ENCODE peak calls at places on chromosomes 7 and 10, in four cellular contexts. R is MM.1S, F is DND-41, L is endothelial cell of umbilical vein. K is an unnamed sample.

GRCh38 chr10:110192552-110192951 is 14.9 kb upstream of the MXI1 start:
- DNase-seq in L (no peak), R (peak), F (no peak), K (peak)

GRCh38 chr7:134293029-134293740 is 23.5 kb downstream of the SLC35B4 start:
- DNase-seq in F (no peak), L (no peak), R (peak), K (no peak)

GRCh38 chr10:34078017-34078416 is 737.1 kb downstream of the PARD3 start:
- DNase-seq in R (no peak), L (no peak), F (no peak), K (no peak)

GRCh38 chr10:125067764-125068163 is 92.6 kb downstream of the CTBP2 start:
- DNase-seq in L (no peak), F (no peak), R (no peak), K (no peak)

GRCh38 chr7:2321020-2321419 is 6.8 kb upstream of the SNX8 start:
- DNase-seq in R (no peak), L (no peak), F (no peak), K (peak)

GRCh38 chr10:30755474-30755873 is 125.9 kb upstream of the LYZL2 start:
- DNase-seq in L (no peak), F (no peak), R (no peak), K (no peak)

GRCh38 chr10:10846476-10846875 is 171.2 kb upstream of the CELF2 start:
- DNase-seq in F (no peak), R (no peak), L (no peak), K (no peak)

GRCh38 chr10:75048669-75049098 is 62.8 kb upstream of the SAMD8 start:
- DNase-seq in F (no peak), L (no peak), R (peak), K (peak)

GRCh38 chr10:13969792-13970140 is 361.0 kb downstream of the FRMD4A start:
- DNase-seq in F (no peak), R (no peak), L (no peak), K (no peak)

GRCh38 chr10:114525368-114525949 is 121.2 kb upstream of the AFAP1L2 start:
- DNase-seq in F (no peak), L (peak), R (no peak), K (peak)

GRCh38 chr10:98357208-98357836 is 57.7 kb downstream of the PYROXD2 start:
- DNase-seq in L (no peak), R (no peak), F (no peak), K (peak)

GRCh38 chr10:114609518-114610426 is 48.3 kb downstream of the ABLIM1 start:
- DNase-seq in F (no peak), R (no peak), L (no peak), K (no peak)

GRCh38 chr10:124282326-124282725 is 136.4 kb downstream of the OAT start:
- DNase-seq in L (no peak), F (no peak), R (no peak), K (no peak)

GRCh38 chr7:29289156-29290021 is 94.8 kb downstream of the CHN2 start:
- DNase-seq in F (no peak), R (no peak), L (no peak), K (no peak)

GRCh38 chr7:136308230-136308629 is 331.1 kb upstream of the MTPN start:
- DNase-seq in R (no peak), F (no peak), L (no peak), K (no peak)

GRCh38 chr10:96276426-96276825 is 5.1 kb upstream of the BLNK start:
- DNase-seq in F (no peak), R (no peak), L (no peak), K (no peak)

GRCh38 chr10:43395571-43396060 is 13.4 kb downstream of the HNRNPF start:
- DNase-seq in F (peak), L (peak), R (peak), K (peak)

GRCh38 chr10:124172241-124172661 is 78.9 kb upstream of the CHST15 start:
- DNase-seq in R (no peak), L (no peak), F (peak), K (no peak)

GRCh38 chr7:17986826-17987225 is 40.8 kb downstream of the PRPS1L1 start:
- DNase-seq in L (no peak), R (no peak), F (no peak), K (peak)

DNA sequence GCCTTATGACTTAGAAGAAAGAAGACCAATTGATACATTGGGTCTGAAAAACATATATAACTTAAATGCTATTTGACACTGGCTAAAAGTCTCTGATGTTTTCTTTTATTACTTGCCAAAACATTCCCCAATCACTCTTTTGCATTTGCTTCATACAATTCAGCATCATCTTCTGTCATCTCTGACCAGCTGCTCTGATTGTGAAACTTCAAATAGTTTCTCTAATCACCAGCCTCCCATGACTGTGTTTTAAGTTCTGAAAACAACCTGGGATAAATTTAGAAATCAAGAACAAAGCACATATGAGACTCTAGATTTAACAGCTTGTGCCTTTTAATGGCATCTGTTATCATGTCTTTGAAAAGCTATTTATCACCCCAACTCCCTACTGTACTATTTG is 208.4 kb upstream of the KCND2 start:
- DNase-seq in L (no peak), R (peak), F (no peak), K (peak)
- H3K9ac ChIP-seq in L (no peak), R (peak), F (no peak), K (peak)

GRCh38 chr7:86094166-86094669 is 549.5 kb upstream of the GRM3 start:
- DNase-seq in L (no peak), R (no peak), F (no peak), K (no peak)
- H3K9ac ChIP-seq in L (no peak), R (no peak), F (no peak), K (no peak)

GRCh38 chr10:101859530-101859929 is 15.9 kb upstream of the KCNIP2 start:
- DNase-seq in F (no peak), L (no peak), R (peak), K (no peak)
- H3K9ac ChIP-seq in F (no peak), L (no peak), R (no peak), K (no peak)

DNA sequence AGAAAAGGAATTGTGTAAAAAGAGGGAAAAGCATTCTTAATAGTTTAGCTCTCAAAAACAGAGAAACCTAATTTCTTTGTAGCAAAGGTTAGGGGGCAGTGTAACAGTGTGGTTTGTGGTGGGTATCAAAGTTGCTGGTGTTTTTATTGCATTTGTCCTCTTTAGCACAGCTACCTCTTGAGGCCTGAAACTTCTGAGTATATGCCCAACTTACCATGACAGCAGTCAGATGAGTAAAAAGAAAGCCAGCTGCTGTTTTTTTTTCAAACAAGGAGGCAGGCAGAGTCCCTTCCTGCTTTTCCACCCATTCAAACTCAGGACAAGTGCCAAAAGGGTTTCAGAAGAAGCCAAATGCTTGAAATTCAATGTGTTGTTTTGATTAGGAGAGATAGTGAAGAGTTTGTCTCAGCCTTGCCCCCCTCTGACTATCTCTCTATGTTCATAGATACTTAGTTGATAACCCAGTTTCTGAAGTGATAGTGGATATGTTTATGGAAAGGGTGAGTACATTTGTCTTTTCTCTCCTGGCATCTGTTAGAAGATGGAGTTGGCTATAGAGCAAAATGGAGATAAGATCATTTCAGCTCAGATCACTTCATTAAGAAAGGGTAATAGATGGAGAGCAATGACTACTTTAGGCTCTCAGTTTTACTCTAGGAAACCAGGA is 23.1 kb downstream of the GBF1 start:
- DNase-seq in L (peak), R (no peak), F (no peak), K (peak)
- H3K9ac ChIP-seq in L (no peak), R (no peak), F (no peak), K (peak)

DNA sequence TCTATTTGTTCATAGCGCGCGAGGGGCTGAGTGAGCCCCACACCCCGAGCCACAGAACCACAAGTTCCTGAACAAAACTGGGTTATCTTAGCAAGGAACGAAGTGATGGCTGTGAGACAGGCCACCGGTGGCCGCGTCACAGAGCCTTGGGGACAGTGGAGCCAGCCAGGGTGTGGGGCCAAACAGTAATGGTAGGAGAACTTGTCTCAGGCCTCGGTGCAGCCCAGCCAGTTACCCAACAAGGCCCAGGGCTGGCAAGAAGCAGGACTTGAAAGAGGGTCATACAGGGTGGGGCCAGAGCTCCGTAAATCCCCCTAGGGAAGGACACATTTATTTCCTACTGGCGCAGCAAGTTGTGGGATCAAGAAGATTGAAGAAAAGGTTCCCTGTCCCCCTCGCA is 39.4 kb upstream of the TNS3 start:
- DNase-seq in R (no peak), L (no peak), F (no peak), K (no peak)
- H3K9ac ChIP-seq in R (no peak), L (no peak), F (no peak), K (no peak)

DNA sequence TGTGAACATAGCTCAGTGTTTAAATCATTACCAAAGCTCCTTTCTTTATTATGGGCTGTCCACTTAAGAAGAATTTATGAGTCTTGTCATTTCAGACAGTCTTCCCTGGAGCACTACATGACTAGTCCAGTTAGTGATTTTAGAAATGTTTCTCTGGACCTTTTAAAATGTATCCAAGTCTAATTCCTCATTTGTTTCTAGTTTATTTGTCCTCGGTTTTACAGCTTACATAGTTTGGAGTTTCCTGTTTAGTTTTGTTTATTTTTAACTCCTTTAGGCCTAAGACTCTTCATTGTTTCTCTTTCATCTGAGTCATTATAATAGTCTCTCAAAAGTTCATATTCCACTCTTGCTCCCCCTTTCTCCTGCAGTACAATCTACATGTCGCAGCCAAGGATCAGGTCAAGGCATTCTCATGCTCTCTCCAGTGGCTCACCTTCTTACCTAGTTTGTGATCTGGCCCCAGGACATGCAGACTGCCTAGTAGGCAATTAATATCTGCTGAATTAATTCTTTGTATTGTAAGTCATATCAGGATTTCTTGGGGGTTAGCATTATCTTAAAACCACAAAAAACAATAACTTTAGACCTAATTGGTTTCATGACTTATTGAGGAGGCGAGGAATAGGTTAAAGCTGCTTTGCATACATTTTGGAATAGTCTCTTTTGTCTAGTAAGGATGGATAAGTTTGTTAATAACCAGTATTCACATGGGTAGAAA is 93.8 kb downstream of the MAPK8 start:
- DNase-seq in L (peak), R (no peak), F (no peak), K (peak)
- H3K9ac ChIP-seq in L (no peak), R (no peak), F (no peak), K (no peak)

GRCh38 chr10:70530315-70530714 is 51.7 kb downstream of the PALD1 start:
- DNase-seq in L (no peak), R (no peak), F (no peak), K (no peak)
- H3K9ac ChIP-seq in L (no peak), R (no peak), F (no peak), K (no peak)

GRCh38 chr10:5485290-5485689 is 14.1 kb downstream of the CALML5 start:
- DNase-seq in L (no peak), R (no peak), F (no peak), K (no peak)

GRCh38 chr10:5485948-5486851 is 13.2 kb downstream of the CALML5 start:
- DNase-seq in F (no peak), R (no peak), L (no peak), K (no peak)

GRCh38 chr10:5484205-5484604 is 15.2 kb downstream of the CALML5 start:
- DNase-seq in F (no peak), R (no peak), L (no peak), K (no peak)

GRCh38 chr10:5488272-5489161 is 10.9 kb downstream of the CALML5 start:
- DNase-seq in F (no peak), L (no peak), R (no peak), K (no peak)

DNA sequence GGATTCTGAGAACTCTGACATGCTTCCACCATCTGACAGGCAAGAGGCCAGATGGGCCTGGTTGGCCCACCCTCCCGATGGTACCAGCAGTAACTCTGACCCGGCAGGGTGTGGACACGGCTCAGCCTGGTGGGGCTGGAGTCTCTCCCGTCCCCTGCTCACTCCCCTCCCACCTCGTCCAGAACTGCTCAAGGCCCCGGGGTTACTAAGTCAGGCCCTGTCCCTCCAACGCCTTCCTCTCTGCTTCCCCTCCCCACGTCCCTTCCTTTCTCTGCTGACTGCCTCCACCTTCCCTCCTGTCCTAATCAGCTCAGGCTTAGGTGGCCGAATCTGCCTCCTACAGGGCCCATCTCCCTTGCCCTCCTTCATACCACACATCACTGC is 12.5 kb downstream of the CALML5 start:
- DNase-seq in L (no peak), F (no peak), R (no peak), K (no peak)
- H3K9ac ChIP-seq in L (no peak), F (no peak), R (no peak), K (no peak)

GRCh38 chr10:12091420-12091819 is 22.7 kb downstream of the DHTKD1 start:
- DNase-seq in F (no peak), R (no peak), L (no peak), K (no peak)
- H3K9ac ChIP-seq in F (no peak), R (no peak), L (no peak), K (no peak)

GRCh38 chr7:75658802-75659201 is 79.9 kb downstream of the HIP1 start:
- DNase-seq in F (no peak), R (no peak), L (no peak), K (no peak)
- H3K9ac ChIP-seq in F (no peak), R (no peak), L (no peak), K (no peak)